ENCODE peak calls at places on chromosomes 3 and 15, in nine cellular contexts. E is NCI-H345, M is retina, U is brain microvascular endothelial cell, C is activated T-helper 1 cell treated with Interleukin-2 at 50 U/mL for 16 hours, O is A549, Q is IMR-90, G is adipocyte, H is memory B cell. B is an unnamed sample.

GRCh38 chr3:41176554-41176953 is 22.8 kb upstream of the CTNNB1 start:
- DNase-seq in M (no peak), E (no peak), C (no peak), O (no peak), H (no peak), U (no peak), Q (no peak), G (no peak), B (no peak)

GRCh38 chr15:71333839-71334238 is 218.6 kb downstream of the THSD4 start:
- DNase-seq in M (no peak), H (no peak), G (peak), C (no peak), U (peak), E (no peak), Q (peak), O (no peak), B (no peak)

GRCh38 chr15:48279608-48280007 is 51.6 kb upstream of the DUT start:
- DNase-seq in G (no peak), H (no peak), Q (no peak), C (no peak), U (no peak), E (no peak), O (no peak), M (no peak), B (no peak)

GRCh38 chr3:101849714-101850326 is 506 bp downstream of the NFKBIZ start:
- DNase-seq in E (peak), Q (no peak), O (peak), C (peak), H (peak), G (peak), M (peak), U (no peak), B (peak)

GRCh38 chr15:62428851-62429250 is 263.8 kb upstream of the C2CD4B start:
- DNase-seq in G (no peak), E (no peak), M (no peak), Q (no peak), U (no peak), O (no peak), H (no peak), C (no peak), B (no peak)

GRCh38 chr3:31431322-31431721 is 101.4 kb upstream of the STT3B start:
- DNase-seq in C (no peak), E (no peak), M (no peak), O (no peak), H (no peak), Q (no peak), U (no peak), G (no peak), B (no peak)

GRCh38 chr3:12227833-12228232 is 61.0 kb upstream of the PPARG start:
- DNase-seq in O (no peak), G (peak), U (peak), Q (peak), H (no peak), C (no peak), M (no peak), E (no peak), B (no peak)

GRCh38 chr3:148089171-148089570 is 608.5 kb upstream of the AGTR1 start:
- DNase-seq in Q (no peak), G (no peak), M (no peak), H (no peak), O (no peak), E (no peak), U (no peak), C (no peak), B (no peak)

GRCh38 chr3:46407976-46408375 is 917 bp downstream of the CCRL2 start:
- DNase-seq in G (no peak), H (no peak), C (no peak), Q (no peak), O (no peak), E (no peak), U (no peak), M (no peak), B (no peak)

GRCh38 chr15:67808821-67809220 is 16.5 kb upstream of the SKOR1 start:
- DNase-seq in G (no peak), Q (no peak), E (no peak), C (no peak), M (no peak), U (no peak), O (no peak), H (no peak), B (no peak)

GRCh38 chr3:45760878-45761711 is 35.2 kb downstream of the SLC6A20 start:
- DNase-seq in H (peak), C (no peak), E (peak), U (peak), Q (peak), O (peak), G (peak), M (peak), B (no peak)

GRCh38 chr3:112623717-112624116 is 17.2 kb downstream of the CCDC80 start:
- DNase-seq in M (no peak), U (no peak), G (no peak), H (no peak), E (no peak), Q (no peak), C (no peak), O (no peak), B (no peak)

GRCh38 chr15:48855501-48856440 is 22.2 kb upstream of the EID1 start:
- DNase-seq in M (peak), C (no peak), E (no peak), U (peak), O (peak), G (peak), Q (peak), H (no peak), B (no peak)

GRCh38 chr3:195084746-195085145 is 186.2 kb downstream of the XXYLT1 start:
- DNase-seq in C (no peak), U (no peak), Q (no peak), E (no peak), O (no peak), H (no peak), G (no peak), M (no peak), B (no peak)

GRCh38 chr3:127147291-127147905 is 45.5 kb upstream of the PRR23E start:
- DNase-seq in C (no peak), E (no peak), Q (no peak), M (no peak), G (no peak), O (no peak), H (no peak), U (no peak), B (no peak)

GRCh38 chr3:119580148-119580760 is 962 bp downstream of the ADPRH start:
- DNase-seq in G (no peak), U (peak), O (no peak), H (peak), Q (no peak), E (no peak), M (no peak), C (no peak), B (no peak)

GRCh38 chr15:64412216-64412615 is 24.6 kb downstream of the TRIP4 start:
- DNase-seq in G (no peak), M (no peak), C (no peak), H (no peak), Q (no peak), O (no peak), U (no peak), E (no peak), B (no peak)

GRCh38 chr3:140942221-140943104 is 827 bp downstream of the SLC25A36 start:
- DNase-seq in H (peak), C (peak), G (peak), Q (peak), U (peak), E (peak), M (peak), O (peak), B (no peak)

GRCh38 chr15:45448066-45448510 is 69.7 kb upstream of the GATM start:
- DNase-seq in E (no peak), Q (peak), H (no peak), O (peak), M (no peak), C (no peak), U (no peak), G (peak), B (no peak)

GRCh38 chr3:127320529-127321121 is 32.8 kb upstream of the PRR20G start:
- DNase-seq in U (no peak), G (no peak), C (no peak), Q (no peak), O (no peak), H (no peak), M (no peak), E (no peak), B (no peak)

GRCh38 chr3:13598926-13599886 is 50.3 kb downstream of the FBLN2 start:
- DNase-seq in Q (peak), E (no peak), M (no peak), U (peak), O (peak), C (no peak), G (peak), H (no peak), B (no peak)

GRCh38 chr3:46675426-46675825 is 18.1 kb downstream of the ALS2CL start:
- DNase-seq in G (no peak), O (no peak), C (no peak), Q (no peak), M (no peak), H (no peak), E (no peak), U (no peak), B (no peak)

GRCh38 chr3:184040010-184040409 is 8.5 kb downstream of the HTR3D start:
- DNase-seq in H (no peak), U (peak), O (peak), G (peak), E (no peak), C (no peak), M (no peak), Q (peak), B (no peak)